ENCODE peak calls at places on chromosomes 13 and 19, in seven cellular contexts. K, T, X, G, F, W and D are unnamed samples.

GRCh38 chr19:10388957-10389356 is 8.6 kb upstream of the TYK2 start:
- DNase-seq in X (peak; percentile 75), K (peak; percentile 91), W (peak; percentile 91), G (peak; percentile 99), F (peak; percentile 83), T (peak; percentile 80), D (peak; percentile 94)

GRCh38 chr13:44197791-44198770 is 175.5 kb upstream of the SERP2 start:
- DNase-seq in F (no peak), G (no peak), T (no peak), X (peak; percentile 78), K (no peak), W (no peak), D (no peak)

GRCh38 chr13:76967031-76967430 is 18.7 kb downstream of the ACOD1 start:
- DNase-seq in K (no peak), X (no peak), G (no peak), F (no peak), W (no peak), T (no peak), D (no peak)

GRCh38 chr19:35714601-35715354 is 3.0 kb upstream of the KMT2B start:
- DNase-seq in K (no peak), X (no peak), G (no peak), F (peak; percentile 61), T (no peak), W (no peak), D (peak; percentile 50)

GRCh38 chr19:10701955-10702307 is 692 bp downstream of the QTRT1 start:
- DNase-seq in K (no peak), F (peak; percentile 77), G (no peak), X (peak; percentile 65), T (no peak), W (no peak), D (peak; percentile 89)

GRCh38 chr19:16323532-16323931 is 1.1 kb upstream of the KLF2 start:
- DNase-seq in T (no peak), G (no peak), K (no peak), W (no peak), F (no peak), X (no peak), D (peak; percentile 35)

GRCh38 chr13:49791753-49792549 is 531 bp downstream of the KPNA3 start:
- DNase-seq in T (peak; percentile 84), X (peak; percentile 19), F (peak; percentile 66), G (peak; percentile 21), W (peak; percentile 61), K (peak; percentile 71), D (peak; percentile 88)

GRCh38 chr19:54196514-54196913 is 4.1 kb upstream of the RPS9 start:
- DNase-seq in K (no peak), F (no peak), T (no peak), X (no peak), G (no peak), W (peak; percentile 47), D (no peak)

GRCh38 chr13:20964904-20965303 is 62.4 kb upstream of the XPO4 start:
- DNase-seq in G (no peak), W (no peak), T (no peak), K (no peak), X (no peak), F (peak; percentile 32), D (no peak)

GRCh38 chr13:65670014-65670625 is 1560.0 kb downstream of the PCDH9 start:
- DNase-seq in X (no peak), K (no peak), F (no peak), W (no peak), T (no peak), G (no peak), D (no peak)

GRCh38 chr13:34462843-34463242 is 479.2 kb upstream of the NBEA start:
- DNase-seq in G (no peak), W (no peak), X (no peak), K (no peak), T (peak; percentile 54), F (no peak), D (no peak)

GRCh38 chr19:50465986-50466771 is 10.1 kb upstream of the EMC10 start:
- DNase-seq in W (no peak), K (no peak), F (peak; percentile 84), T (peak; percentile 37), X (peak; percentile 66), G (no peak), D (no peak)

GRCh38 chr13:98563071-98563470 is 13.8 kb downstream of the STK24 start:
- DNase-seq in T (no peak), K (peak; percentile 23), W (no peak), G (no peak), F (peak; percentile 27), X (no peak), D (no peak)

GRCh38 chr19:42942187-42942789 is 5.3 kb upstream of the PSG7 start:
- DNase-seq in W (no peak), F (no peak), T (peak; percentile 11), G (no peak), K (no peak), X (no peak), D (peak; percentile 64)

GRCh38 chr19:46660008-46660517 is 919 bp downstream of the DACT3 start:
- DNase-seq in T (peak; percentile 35), F (peak; percentile 84), K (peak; percentile 82), W (peak; percentile 71), G (no peak), X (no peak), D (no peak)